ENCODE peak calls at places on chromosomes 1 and 21, in five cellular contexts. R is neural progenitor cell, J is endothelial cell of umbilical vein, B is mammary epithelial cell, A is PC-3. L is an unnamed sample.

GRCh38 chr1:201982082-201982922 is at the start of gene RNPEP:
- DNase-seq in A (peak), J (peak), B (peak), R (peak), L (peak)

GRCh38 chr1:18532390-18533170 is 51.9 kb downstream of the KLHDC7A start:
- DNase-seq in A (no peak), R (no peak), J (no peak), B (no peak), L (no peak)

GRCh38 chr1:118300808-118301207 is 115.8 kb upstream of the SPAG17 start:
- DNase-seq in B (no peak), R (peak), J (no peak), A (no peak), L (no peak)

GRCh38 chr1:19759740-19760089 is 40.0 kb downstream of the TMCO4 start:
- DNase-seq in J (no peak), R (no peak), A (peak), B (peak), L (no peak)

GRCh38 chr1:45543599-45544417 is 6.8 kb upstream of the AKR1A1 start:
- DNase-seq in J (peak), B (no peak), R (no peak), A (no peak), L (peak)

GRCh38 chr21:29072873-29073221 is 601 bp downstream of the CCT8 start:
- DNase-seq in A (peak), B (no peak), J (peak), R (peak), L (peak)

GRCh38 chr21:38875694-38876492 is 70.2 kb downstream of the ETS2 start:
- DNase-seq in A (no peak), J (no peak), R (no peak), B (peak), L (no peak)

GRCh38 chr1:160781914-160782689 is 13.9 kb upstream of the LY9 start:
- DNase-seq in B (no peak), R (no peak), J (no peak), A (no peak), L (peak)

GRCh38 chr1:18572022-18572920 is 58.4 kb upstream of the PAX7 start:
- DNase-seq in J (no peak), A (no peak), R (no peak), B (no peak), L (no peak)

GRCh38 chr1:199585392-199585791 is 442.1 kb upstream of the NR5A2 start:
- DNase-seq in J (no peak), B (peak), R (no peak), A (peak), L (no peak)

GRCh38 chr1:108829498-108829916 is 27.4 kb downstream of the AKNAD1 start:
- DNase-seq in R (no peak), B (peak), A (peak), J (peak), L (no peak)

GRCh38 chr21:33078907-33079582 is 9.1 kb downstream of the OLIG1 start:
- DNase-seq in J (no peak), A (peak), R (no peak), B (peak), L (peak)

GRCh38 chr1:171245458-171246064 is 2.7 kb upstream of the FMO1 start:
- DNase-seq in R (peak), A (peak), J (peak), B (peak), L (peak)

GRCh38 chr1:154745286-154745731 is 124.8 kb downstream of the KCNN3 start:
- DNase-seq in R (no peak), B (no peak), J (no peak), A (no peak), L (peak)

GRCh38 chr1:3289502-3289901 is 165.0 kb upstream of the ARHGEF16 start:
- DNase-seq in B (no peak), J (no peak), A (no peak), R (no peak), L (no peak)

GRCh38 chr1:200510228-200510623 is 100.4 kb upstream of the ZNF281 start:
- DNase-seq in J (peak), R (peak), B (peak), A (peak), L (peak)

DNA sequence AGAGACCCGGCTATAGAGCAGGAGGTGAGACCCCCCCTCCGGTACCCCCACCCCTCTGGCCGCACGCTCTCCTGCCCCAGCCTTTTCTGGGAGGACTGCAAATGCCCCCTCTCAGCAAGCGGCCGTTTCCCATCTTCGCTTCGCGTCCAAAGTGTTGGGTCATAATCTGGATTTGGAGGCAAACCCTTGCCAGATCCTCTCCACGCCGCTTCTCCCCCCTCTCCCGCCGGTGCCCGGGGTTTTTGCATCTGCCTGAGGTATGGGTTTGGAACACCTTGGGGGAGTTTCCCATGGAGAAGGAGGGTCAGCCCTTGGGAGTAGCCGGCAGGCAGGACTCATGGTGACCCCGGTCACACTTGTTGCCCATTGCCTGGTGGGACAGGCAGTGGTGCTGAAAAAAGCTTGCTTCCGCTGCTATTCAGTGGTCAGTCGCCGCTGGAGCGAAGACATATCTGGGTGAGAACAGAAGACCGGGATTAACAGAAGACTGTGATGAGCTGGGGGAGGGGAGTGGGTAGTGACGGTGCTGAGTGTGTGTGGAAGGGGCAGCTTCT is 948 bp downstream of the KCNK2 start:
- DNase-seq in J (peak), B (no peak), R (peak), A (no peak), L (no peak)
- TF ChIP-seq EZH2 in J (no peak), B (peak), R (no peak), A (peak), L (no peak)

GRCh38 chr21:35229290-35229689 is 180.2 kb upstream of the RUNX1 start:
- DNase-seq in A (no peak), J (no peak), R (no peak), B (no peak), L (no peak)
- H3K27ac ChIP-seq in A (no peak), J (no peak), R (no peak), B (no peak), L (no peak)

GRCh38 chr1:9201421-9202239 is 32.9 kb upstream of the H6PD start:
- DNase-seq in R (peak), J (peak), B (peak), A (peak), L (no peak)
- TF ChIP-seq EZH2 in R (no peak), J (no peak), B (no peak), A (no peak), L (no peak)

GRCh38 chr1:7555391-7556185 is 215.5 kb upstream of the VAMP3 start:
- DNase-seq in A (no peak), J (no peak), R (no peak), B (peak), L (no peak)

GRCh38 chr1:7551442-7551841 is 219.7 kb upstream of the VAMP3 start:
- DNase-seq in A (no peak), B (no peak), R (no peak), J (no peak), L (no peak)

GRCh38 chr1:7553042-7553690 is 217.9 kb upstream of the VAMP3 start:
- DNase-seq in J (peak), A (no peak), B (no peak), R (no peak), L (no peak)

GRCh38 chr1:7552402-7552801 is 218.7 kb upstream of the VAMP3 start:
- DNase-seq in A (no peak), R (no peak), J (peak), B (no peak), L (no peak)

GRCh38 chr1:7554343-7555270 is 216.5 kb upstream of the VAMP3 start:
- DNase-seq in A (no peak), B (no peak), J (no peak), R (no peak), L (no peak)
- H3K27ac ChIP-seq in A (no peak), B (no peak), J (no peak), R (no peak), L (no peak)

DNA sequence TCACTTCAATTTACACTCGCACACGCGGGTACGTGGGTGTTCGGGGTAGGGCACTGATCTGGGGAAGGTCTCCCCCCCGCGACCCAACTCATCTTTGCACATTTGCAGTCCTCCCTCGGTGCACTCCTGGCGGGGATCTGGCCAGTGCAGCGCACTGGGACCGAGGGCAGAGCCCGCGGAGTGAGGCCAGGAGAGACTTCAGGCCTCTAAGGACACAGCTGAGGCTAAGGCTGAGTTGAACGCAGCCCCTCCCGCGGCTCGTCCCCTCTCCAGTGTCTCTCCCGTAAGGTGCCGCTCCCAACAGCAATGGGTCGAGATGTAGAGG is 939 bp upstream of the NCAM2 start:
- DNase-seq in J (no peak), R (peak), B (no peak), A (no peak), L (no peak)
- TF ChIP-seq EZH2 in J (no peak), R (peak), B (no peak), A (no peak), L (no peak)